ENCODE peak calls at places on chromosomes 7 and 10, in ten cellular contexts. W is effector memory CD4-positive, alpha-beta T cell; F is IMR-90; Y is PC-3; O is left ventricle myocardium inferior; A is neural progenitor cell; H is AG04450; Q is CD4-positive, alpha-beta memory T cell; Z is neuronal stem cell; C is uterus. J is an unnamed sample.

GRCh38 chr7:81680120-81680519 is 89.7 kb downstream of the HGF start:
- DNase-seq in F (no peak), H (no peak), Y (no peak), Q (no peak), W (no peak), C (no peak), A (no peak), O (no peak), Z (no peak), J (no peak)

GRCh38 chr7:38833329-38833728 is 75.7 kb downstream of the VPS41 start:
- DNase-seq in Y (no peak), Q (no peak), F (no peak), W (no peak), O (no peak), H (no peak), Z (no peak), C (no peak), A (no peak), J (peak)

GRCh38 chr10:70672165-70672992 is at the start of gene ADAMTS14:
- DNase-seq in O (peak), A (peak), Q (no peak), H (no peak), W (no peak), C (no peak), F (no peak), Z (peak), Y (peak), J (peak)

GRCh38 chr7:81075150-81075549 is 156.3 kb upstream of the SEMA3C start:
- DNase-seq in O (no peak), Z (no peak), H (no peak), Q (no peak), Y (peak), C (no peak), F (peak), W (no peak), A (no peak), J (peak)

GRCh38 chr10:95832216-95833037 is 75.3 kb upstream of the CC2D2B start:
- DNase-seq in Z (no peak), Y (no peak), Q (peak), O (no peak), A (no peak), H (no peak), C (no peak), F (no peak), W (peak), J (no peak)

GRCh38 chr7:55469721-55470120 is 102.6 kb downstream of the VOPP1 start:
- DNase-seq in Y (no peak), W (no peak), Q (no peak), H (no peak), O (no peak), Z (no peak), F (no peak), A (no peak), C (no peak), J (no peak)

GRCh38 chr10:123221418-123221817 is 67.2 kb downstream of the BUB3 start:
- DNase-seq in W (no peak), Z (no peak), O (no peak), A (no peak), F (no peak), H (no peak), Y (no peak), C (no peak), Q (no peak), J (no peak)

GRCh38 chr7:137930616-137931015 is 71.3 kb downstream of the CREB3L2 start:
- DNase-seq in A (no peak), F (peak), W (no peak), Q (no peak), Y (peak), O (no peak), Z (no peak), H (peak), C (no peak), J (peak)

GRCh38 chr7:148697950-148698396 is 730 bp upstream of the CUL1 start:
- DNase-seq in A (no peak), Y (peak), Z (no peak), C (no peak), O (no peak), W (no peak), Q (no peak), H (no peak), F (peak), J (peak)

GRCh38 chr7:27113991-27114866 is 11.7 kb upstream of the HOXA2 start:
- DNase-seq in W (no peak), Y (peak), O (no peak), F (peak), A (no peak), Q (no peak), Z (no peak), C (peak), H (no peak), J (peak)

GRCh38 chr7:18471476-18472160 is 23.9 kb upstream of the HDAC9 start:
- DNase-seq in C (no peak), Y (no peak), Z (no peak), Q (no peak), F (no peak), O (no peak), W (no peak), H (no peak), A (no peak), J (no peak)

GRCh38 chr10:103781329-103782061 is 73.9 kb downstream of the SH3PXD2A start:
- DNase-seq in O (no peak), Q (no peak), Y (peak), W (no peak), F (peak), Z (no peak), A (peak), H (peak), C (no peak), J (peak)

GRCh38 chr10:132039371-132039770 is 26.4 kb upstream of the JAKMIP3 start:
- DNase-seq in A (no peak), Z (no peak), C (no peak), H (no peak), O (no peak), Q (no peak), W (no peak), F (no peak), Y (no peak), J (no peak)

GRCh38 chr10:18501198-18501597 is 150.2 kb downstream of the NSUN6 start:
- DNase-seq in H (no peak), Q (no peak), F (peak), W (no peak), A (no peak), C (no peak), Z (no peak), Y (peak), O (no peak), J (peak)

GRCh38 chr7:128791121-128791967 is 424 bp upstream of the CCDC136 start:
- DNase-seq in H (no peak), C (peak), F (peak), Y (peak), O (peak), Q (peak), A (peak), Z (peak), W (peak), J (peak)

GRCh38 chr10:119608316-119609155 is 11.8 kb upstream of the TIAL1 start:
- DNase-seq in W (no peak), Z (no peak), F (peak), Y (peak), Q (peak), C (peak), A (peak), H (no peak), O (peak), J (peak)

GRCh38 chr7:50567715-50568261 is 2.6 kb upstream of the DDC start:
- DNase-seq in A (no peak), Y (no peak), O (no peak), W (no peak), Z (no peak), C (no peak), F (no peak), Q (no peak), H (no peak), J (no peak)

GRCh38 chr7:120021085-120021484 is 251.9 kb upstream of the KCND2 start:
- DNase-seq in C (no peak), H (no peak), F (peak), Z (no peak), Q (no peak), A (no peak), O (no peak), W (no peak), Y (no peak), J (peak)

GRCh38 chr10:89245802-89246201 is 5.8 kb downstream of the LIPA start:
- DNase-seq in F (no peak), H (no peak), O (no peak), Q (no peak), C (no peak), Y (no peak), W (no peak), A (no peak), Z (no peak), J (peak)

GRCh38 chr7:33108591-33108930 is 643 bp downstream of the RP9 start:
- DNase-seq in Y (no peak), O (no peak), W (no peak), A (peak), C (no peak), Q (no peak), F (no peak), H (no peak), Z (no peak), J (no peak)

GRCh38 chr10:79059859-79060379 is 8.8 kb upstream of the ZMIZ1 start:
- DNase-seq in Q (no peak), H (no peak), A (no peak), O (peak), Y (no peak), Z (no peak), C (peak), W (no peak), F (no peak), J (no peak)

GRCh38 chr7:147406521-147407115 is 1183.9 kb upstream of the C7orf33 start:
- DNase-seq in F (peak), Q (no peak), O (no peak), C (no peak), Y (peak), H (no peak), Z (no peak), A (no peak), W (no peak), J (no peak)

GRCh38 chr7:82600601-82601000 is 157.0 kb upstream of the CACNA2D1 start:
- DNase-seq in O (no peak), Y (peak), H (no peak), W (no peak), C (no peak), A (no peak), Z (no peak), Q (no peak), F (peak), J (no peak)

GRCh38 chr7:78716876-78717275 is 736.6 kb downstream of the MAGI2 start:
- DNase-seq in C (no peak), Y (no peak), Z (no peak), O (no peak), W (no peak), Q (no peak), F (no peak), A (peak), H (no peak), J (no peak)

GRCh38 chr7:106425017-106425719 is 140.4 kb upstream of the NAMPT start:
- DNase-seq in O (peak), H (peak), Q (peak), Z (no peak), Y (peak), W (no peak), C (peak), F (peak), A (no peak), J (peak)

GRCh38 chr7:51121036-51121780 is 195.4 kb downstream of the COBL start:
- DNase-seq in Z (no peak), A (no peak), W (no peak), Q (peak), H (no peak), C (no peak), O (no peak), F (no peak), Y (no peak), J (no peak)

GRCh38 chr10:119305860-119306513 is 98.6 kb downstream of the GRK5 start:
- DNase-seq in F (peak), W (peak), C (peak), A (no peak), Y (peak), Z (no peak), O (no peak), H (peak), Q (peak), J (peak)

GRCh38 chr7:105654994-105655900 is 74.0 kb upstream of the EFCAB10 start:
- DNase-seq in Y (peak), Z (no peak), A (peak), Q (no peak), F (peak), W (no peak), O (no peak), H (peak), C (peak), J (peak)

GRCh38 chr7:49500741-49501140 is 272.7 kb upstream of the VWC2 start:
- DNase-seq in Q (no peak), C (no peak), Z (no peak), Y (no peak), F (no peak), W (no peak), A (no peak), H (no peak), O (no peak), J (no peak)

GRCh38 chr7:26515462-26515861 is 223.8 kb downstream of the SNX10 start:
- DNase-seq in A (no peak), W (no peak), H (no peak), Q (no peak), F (no peak), O (no peak), Z (no peak), C (peak), Y (peak), J (no peak)

GRCh38 chr10:82162549-82163210 is 287.7 kb downstream of the NRG3 start:
- DNase-seq in Y (no peak), H (no peak), C (no peak), Z (no peak), Q (no peak), F (no peak), W (no peak), A (no peak), O (no peak), J (no peak)

GRCh38 chr10:29736325-29737208 is 101.8 kb upstream of the SVIL start:
- DNase-seq in W (no peak), Y (peak), H (no peak), Z (peak), Q (peak), C (peak), O (peak), A (peak), F (peak), J (peak)

GRCh38 chr7:99019523-99020412 is 124.1 kb downstream of the SMURF1 start:
- DNase-seq in O (no peak), F (no peak), A (no peak), H (no peak), C (no peak), Y (no peak), W (no peak), Q (no peak), Z (no peak), J (no peak)

GRCh38 chr7:51315393-51316261 is 982 bp downstream of the COBL start:
- DNase-seq in Y (peak), W (no peak), A (peak), H (no peak), O (peak), Q (no peak), C (no peak), F (no peak), Z (peak), J (peak)

GRCh38 chr10:25547391-25547790 is 372.6 kb downstream of the GPR158 start:
- DNase-seq in O (no peak), H (no peak), F (no peak), Z (peak), A (peak), Y (no peak), C (no peak), Q (no peak), W (no peak), J (no peak)

GRCh38 chr7:4727914-4728705 is 46.0 kb downstream of the FOXK1 start:
- DNase-seq in A (no peak), Q (no peak), W (no peak), Z (no peak), H (no peak), C (no peak), O (no peak), F (no peak), Y (no peak), J (no peak)
- H3K27ac ChIP-seq in A (no peak), Q (no peak), W (no peak), Z (no peak), H (no peak), C (peak), O (peak), F (no peak), Y (no peak), J (no peak)

GRCh38 chr7:116257156-116257555 is 46.8 kb downstream of the TES start:
- DNase-seq in Y (no peak), W (no peak), H (no peak), Q (no peak), F (no peak), Z (no peak), O (no peak), C (no peak), A (no peak), J (no peak)

GRCh38 chr7:116259821-116260440 is 49.6 kb downstream of the TES start:
- DNase-seq in Z (no peak), H (no peak), Q (no peak), F (peak), O (no peak), Y (peak), C (no peak), W (no peak), A (no peak), J (peak)

GRCh38 chr7:116258734-116259133 is 48.4 kb downstream of the TES start:
- DNase-seq in A (peak), Z (peak), Q (peak), F (peak), Y (peak), C (no peak), O (no peak), W (no peak), H (no peak), J (peak)

GRCh38 chr7:116261904-116262303 is 51.6 kb downstream of the TES start:
- DNase-seq in Y (no peak), A (no peak), C (no peak), W (no peak), O (no peak), F (no peak), Q (no peak), Z (no peak), H (no peak), J (no peak)

DNA sequence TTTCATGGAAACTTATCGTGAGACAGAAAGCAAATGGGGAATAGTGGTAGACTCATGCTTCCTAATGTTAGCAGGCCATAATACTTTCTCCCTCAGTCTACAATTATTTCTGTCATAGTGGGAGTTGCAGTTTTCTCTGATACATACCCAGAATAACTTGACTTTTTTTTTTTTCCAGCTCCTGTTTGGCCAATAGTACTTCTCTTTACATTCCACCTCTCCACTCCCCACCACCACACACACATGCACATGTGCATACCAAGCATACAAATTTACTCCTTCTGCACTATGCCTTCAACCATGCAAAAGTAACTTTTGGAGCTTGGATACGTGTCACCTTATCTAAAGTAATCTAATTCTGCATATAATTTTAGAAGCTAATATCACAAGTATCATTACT is 48.8 kb downstream of the TES start:
- DNase-seq in A (no peak), O (no peak), H (no peak), Q (no peak), F (peak), Y (no peak), W (no peak), Z (no peak), C (no peak), J (no peak)
- H3K27ac ChIP-seq in A (no peak), O (peak), H (no peak), Q (no peak), F (peak), Y (peak), W (no peak), Z (no peak), C (no peak), J (peak)

GRCh38 chr10:23386052-23386451 is 41.5 kb upstream of the C10orf67 start:
- DNase-seq in Z (no peak), H (no peak), O (no peak), C (no peak), Y (no peak), W (no peak), A (no peak), F (no peak), Q (no peak), J (no peak)

GRCh38 chr10:23381298-23381697 is 36.7 kb upstream of the C10orf67 start:
- DNase-seq in A (no peak), W (no peak), Y (no peak), O (no peak), Q (no peak), C (no peak), Z (no peak), F (no peak), H (no peak), J (no peak)

GRCh38 chr10:23383637-23384036 is 39.0 kb upstream of the C10orf67 start:
- DNase-seq in F (no peak), A (no peak), Q (no peak), C (no peak), W (no peak), O (no peak), Y (no peak), Z (no peak), H (no peak), J (no peak)

DNA sequence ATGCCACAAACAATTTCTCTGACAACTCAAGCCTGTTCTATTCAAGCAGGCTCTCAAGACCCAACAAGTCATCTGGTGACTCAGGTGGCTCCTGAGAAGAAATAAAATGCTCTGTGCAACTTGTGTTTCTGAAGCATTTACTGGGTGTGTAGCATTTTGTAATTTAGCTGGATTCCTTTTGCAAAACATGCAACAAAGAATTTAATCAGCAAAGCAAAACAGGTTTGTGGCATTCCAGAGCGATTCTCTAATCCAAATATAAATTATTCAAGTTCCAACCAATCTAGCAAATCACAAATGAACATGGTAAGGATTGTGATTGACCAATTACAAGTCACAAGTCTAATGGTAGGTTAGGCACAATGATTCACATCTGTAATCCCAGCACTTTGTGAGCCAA is 39.8 kb upstream of the C10orf67 start:
- DNase-seq in A (no peak), W (no peak), C (no peak), H (no peak), O (no peak), Y (peak), Q (no peak), Z (no peak), F (peak), J (peak)
- H3K27ac ChIP-seq in A (no peak), W (no peak), C (no peak), H (no peak), O (no peak), Y (no peak), Q (no peak), Z (no peak), F (no peak), J (no peak)

DNA sequence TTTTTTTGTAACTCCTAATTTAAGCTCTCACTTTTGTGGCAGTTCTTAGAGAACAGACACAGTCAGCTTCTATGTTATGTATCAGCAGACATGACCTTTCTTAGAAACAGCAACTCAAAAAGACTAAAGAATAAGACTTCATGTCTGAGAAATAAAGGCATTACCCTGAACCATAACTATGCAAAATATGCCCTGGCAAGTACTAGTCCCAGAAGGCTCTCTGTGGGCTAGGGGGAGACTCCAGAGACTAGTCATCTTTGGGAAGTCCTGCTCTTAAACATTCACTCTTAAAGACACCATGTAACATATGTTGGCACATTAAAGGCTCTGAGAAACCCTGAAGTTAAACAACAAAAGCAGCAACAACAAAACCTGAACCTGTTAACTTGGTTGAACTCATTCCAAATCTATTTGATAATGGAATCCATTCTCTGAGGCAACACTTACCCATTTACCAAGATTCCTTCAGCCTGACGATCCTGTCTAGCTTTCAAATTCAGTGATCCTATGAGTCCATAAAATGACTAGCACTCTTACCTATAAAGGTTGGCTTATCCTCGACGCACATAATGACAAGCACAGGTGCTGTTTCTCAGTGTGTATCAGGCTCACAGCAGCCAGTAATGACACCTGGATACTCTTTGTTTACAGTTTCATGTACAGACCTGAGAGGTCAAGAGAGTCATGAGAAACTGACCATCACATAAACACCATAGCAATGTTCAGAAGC is 62.3 kb downstream of the OSBPL3 start:
- DNase-seq in O (no peak), Z (no peak), W (no peak), C (no peak), H (peak), F (peak), Y (no peak), Q (no peak), A (no peak), J (peak)
- H3K27ac ChIP-seq in O (no peak), Z (no peak), W (no peak), C (no peak), H (no peak), F (no peak), Y (no peak), Q (no peak), A (no peak), J (no peak)

GRCh38 chr10:77833792-77834191 is 92.8 kb downstream of the DLG5 start:
- DNase-seq in H (no peak), A (no peak), Q (no peak), W (no peak), Y (no peak), C (no peak), Z (no peak), O (no peak), F (no peak), J (no peak)
- H3K27ac ChIP-seq in H (no peak), A (no peak), Q (peak), W (no peak), Y (no peak), C (no peak), Z (no peak), O (no peak), F (no peak), J (no peak)

J was measured in GM23248.